ENCODE peak calls at places on chromosomes 12 and 14, in ten cellular contexts. H is fibroblast of mammary gland, E is IMR-90, R is heart right ventricle, P is adrenal gland, C is AG10803, N is GM10248, Q is B cell, B is foreskin keratinocyte, X is PC-9. I is an unnamed sample.

GRCh38 chr12:31238764-31239387 is 87.1 kb downstream of the SINHCAF start:
- DNase-seq in H (peak), E (peak), R (peak), P (peak), C (peak), N (peak), Q (peak), B (peak), X (no peak), I (peak)

GRCh38 chr12:121668750-121669524 is 517 bp downstream of the MORN3 start:
- DNase-seq in H (peak), E (peak), R (no peak), P (peak), C (peak), N (no peak), Q (peak), B (no peak), X (no peak), I (no peak)

GRCh38 chr12:57875753-57876547 is 29.4 kb upstream of the CTDSP2 start:
- DNase-seq in H (no peak), E (no peak), R (no peak), P (no peak), C (no peak), N (no peak), Q (no peak), B (no peak), X (no peak), I (no peak)

GRCh38 chr14:57848786-57849185 is 17.1 kb downstream of the SLC35F4 start:
- DNase-seq in H (peak), E (no peak), R (no peak), P (no peak), C (no peak), N (no peak), Q (no peak), B (no peak), X (no peak), I (no peak)

GRCh38 chr12:132484891-132485441 is 5.0 kb upstream of the FBRSL1 start:
- DNase-seq in H (no peak), E (no peak), R (no peak), P (no peak), C (no peak), N (no peak), Q (no peak), B (no peak), X (no peak), I (no peak)

GRCh38 chr14:21521526-21521925 is 4.6 kb downstream of the SALL2 start:
- DNase-seq in H (peak), E (peak), R (no peak), P (no peak), C (peak), N (no peak), Q (no peak), B (peak), X (no peak), I (no peak)

GRCh38 chr12:117491711-117492110 is 130.3 kb upstream of the NOS1 start:
- DNase-seq in H (no peak), E (no peak), R (no peak), P (no peak), C (no peak), N (no peak), Q (no peak), B (no peak), X (no peak), I (no peak)

GRCh38 chr12:32264995-32265394 is 134.4 kb upstream of the FGD4 start:
- DNase-seq in H (peak), E (peak), R (no peak), P (no peak), C (peak), N (peak), Q (peak), B (no peak), X (no peak), I (peak)

GRCh38 chr12:45419317-45419716 is 203.4 kb downstream of the ANO6 start:
- DNase-seq in H (no peak), E (no peak), R (no peak), P (no peak), C (no peak), N (no peak), Q (no peak), B (no peak), X (no peak), I (peak)

GRCh38 chr12:13044859-13045384 is 741 bp downstream of the FAM234B start:
- DNase-seq in H (peak), E (no peak), R (no peak), P (peak), C (no peak), N (peak), Q (no peak), B (peak), X (no peak), I (no peak)

GRCh38 chr12:10719482-10719881 is 3.6 kb downstream of the YBX3 start:
- DNase-seq in H (peak), E (no peak), R (peak), P (no peak), C (no peak), N (no peak), Q (no peak), B (peak), X (no peak), I (no peak)

GRCh38 chr12:57735952-57736742 is 2.4 kb downstream of the AGAP2 start:
- DNase-seq in H (peak), E (peak), R (peak), P (no peak), C (no peak), N (no peak), Q (no peak), B (no peak), X (no peak), I (no peak)

GRCh38 chr14:53808042-53808441 is 148.6 kb downstream of the BMP4 start:
- DNase-seq in H (no peak), E (no peak), R (no peak), P (no peak), C (no peak), N (no peak), Q (no peak), B (no peak), X (no peak), I (no peak)

GRCh38 chr12:118311666-118312065 is 61.0 kb downstream of the TAOK3 start:
- DNase-seq in H (no peak), E (no peak), R (no peak), P (no peak), C (peak), N (no peak), Q (no peak), B (no peak), X (no peak), I (no peak)

GRCh38 chr14:29240046-29240445 is 473.5 kb downstream of the FOXG1 start:
- DNase-seq in H (peak), E (peak), R (no peak), P (no peak), C (peak), N (no peak), Q (no peak), B (peak), X (no peak), I (no peak)

GRCh38 chr14:31270196-31270772 is 62.7 kb upstream of the HECTD1 start:
- DNase-seq in H (peak), E (no peak), R (no peak), P (peak), C (no peak), N (no peak), Q (no peak), B (no peak), X (no peak), I (no peak)

GRCh38 chr12:108879615-108880254 is at the start of gene DAO:
- DNase-seq in H (no peak), E (no peak), R (no peak), P (no peak), C (no peak), N (no peak), Q (no peak), B (no peak), X (no peak), I (no peak)

GRCh38 chr12:132169376-132169775 is 25.1 kb downstream of the NOC4L start:
- DNase-seq in H (no peak), E (no peak), R (no peak), P (no peak), C (no peak), N (no peak), Q (no peak), B (no peak), X (no peak), I (no peak)

GRCh38 chr14:44612002-44612401 is 104.9 kb upstream of the FSCB start:
- DNase-seq in H (no peak), E (no peak), R (no peak), P (no peak), C (no peak), N (no peak), Q (no peak), B (no peak), X (no peak), I (no peak)

GRCh38 chr14:55057919-55058318 is 6.5 kb downstream of the MAPK1IP1L start:
- DNase-seq in H (peak), E (no peak), R (no peak), P (no peak), C (no peak), N (no peak), Q (no peak), B (no peak), X (no peak), I (no peak)

GRCh38 chr14:101875726-101876268 is 88.6 kb upstream of the DYNC1H1 start:
- DNase-seq in H (peak), E (no peak), R (no peak), P (no peak), C (no peak), N (no peak), Q (peak), B (no peak), X (no peak), I (no peak)

GRCh38 chr14:69260246-69260978 is 454 bp downstream of the GALNT16 start:
- DNase-seq in H (no peak), E (peak), R (no peak), P (no peak), C (no peak), N (peak), Q (peak), B (no peak), X (no peak), I (peak)

GRCh38 chr14:98906123-98906995 is 365.6 kb downstream of the BCL11B start:
- DNase-seq in H (peak), E (no peak), R (no peak), P (no peak), C (peak), N (no peak), Q (no peak), B (peak), X (no peak), I (no peak)

GRCh38 chr12:49974231-49974675 is 1.5 kb downstream of the AQP6 start:
- DNase-seq in H (peak), E (peak), R (peak), P (peak), C (peak), N (no peak), Q (no peak), B (no peak), X (no peak), I (no peak)

GRCh38 chr14:101112351-101113107 is 209.0 kb upstream of the RTL1 start:
- DNase-seq in H (no peak), E (no peak), R (no peak), P (peak), C (no peak), N (no peak), Q (no peak), B (no peak), X (no peak), I (no peak)

GRCh38 chr14:81125536-81125935 is 95.2 kb downstream of the GTF2A1 start:
- DNase-seq in H (no peak), E (no peak), R (no peak), P (no peak), C (no peak), N (no peak), Q (no peak), B (no peak), X (no peak), I (no peak)

GRCh38 chr12:52243264-52243773 is 10.3 kb downstream of the KRT7 start:
- DNase-seq in H (no peak), E (peak), R (no peak), P (no peak), C (no peak), N (no peak), Q (no peak), B (no peak), X (peak), I (peak)

GRCh38 chr12:52242442-52243263 is 9.6 kb downstream of the KRT7 start:
- DNase-seq in H (no peak), E (no peak), R (no peak), P (no peak), C (no peak), N (peak), Q (no peak), B (no peak), X (no peak), I (peak)

GRCh38 chr12:52239767-52240166 is 6.7 kb downstream of the KRT7 start:
- DNase-seq in H (no peak), E (no peak), R (no peak), P (no peak), C (no peak), N (peak), Q (no peak), B (no peak), X (peak), I (no peak)

GRCh38 chr12:52238916-52239649 is 6.0 kb downstream of the KRT7 start:
- DNase-seq in H (no peak), E (no peak), R (no peak), P (no peak), C (no peak), N (no peak), Q (no peak), B (no peak), X (peak), I (no peak)

DNA sequence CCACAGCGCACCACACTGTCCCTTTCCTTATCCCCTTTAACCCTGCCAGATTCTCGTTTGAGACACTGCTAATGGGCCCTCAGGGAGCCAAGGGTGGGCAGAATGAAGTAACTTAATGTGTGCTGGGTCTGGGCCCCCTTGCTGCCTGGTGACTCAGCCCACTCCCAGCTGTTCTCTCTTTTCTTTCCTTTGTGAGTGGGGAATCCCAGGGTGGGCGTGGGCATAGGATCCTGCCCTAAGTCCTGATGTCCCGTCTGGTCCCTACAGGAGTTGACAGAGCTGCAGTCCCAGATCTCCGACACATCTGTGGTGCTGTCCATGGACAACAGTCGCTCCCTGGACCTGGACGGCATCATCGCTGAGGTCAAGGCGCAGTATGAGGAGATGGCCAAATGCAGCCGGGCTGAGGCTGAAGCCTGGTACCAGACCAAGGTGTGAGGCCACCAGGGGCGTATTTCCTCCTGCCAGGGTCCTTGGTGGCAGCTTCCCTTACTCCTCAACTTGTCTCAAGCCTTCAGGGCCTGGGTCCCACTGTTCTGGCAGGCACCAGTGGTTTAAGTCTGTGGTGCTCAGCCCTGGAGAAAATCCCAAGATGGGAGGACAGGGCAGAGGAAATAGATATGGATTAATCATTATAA is 8.3 kb downstream of the KRT7 start:
- DNase-seq in H (no peak), E (peak), R (no peak), P (no peak), C (no peak), N (peak), Q (no peak), B (no peak), X (no peak), I (no peak)
- TF ChIP-seq CTCF in H (no peak), E (no peak), R (no peak), P (no peak), C (no peak), N (no peak), Q (no peak), B (no peak), X (no peak), I (no peak)

DNA sequence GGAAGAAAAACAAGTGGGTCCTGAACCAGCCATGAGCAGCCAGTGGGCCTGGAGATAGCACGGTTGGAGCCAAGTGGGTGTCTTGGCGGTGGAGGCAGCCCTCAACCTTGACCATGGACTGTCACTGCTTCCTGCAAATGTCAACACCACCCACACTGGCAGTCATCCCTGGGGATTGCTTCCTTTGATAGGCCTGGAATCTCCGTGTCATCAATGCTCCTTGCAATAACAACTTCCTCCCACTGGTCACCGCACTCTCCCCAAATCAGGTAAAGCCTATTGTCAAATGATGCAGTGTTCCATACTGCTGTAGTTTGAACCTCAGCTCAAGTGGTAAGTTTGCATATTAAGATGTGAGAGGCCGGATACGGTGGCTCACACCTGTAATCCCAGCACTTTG is 129.1 kb downstream of the NTF3 start:
- DNase-seq in H (no peak), E (no peak), R (no peak), P (no peak), C (no peak), N (no peak), Q (no peak), B (no peak), X (no peak), I (no peak)
- TF ChIP-seq CTCF in H (no peak), E (no peak), R (no peak), P (no peak), C (no peak), N (no peak), Q (no peak), B (no peak), X (no peak), I (no peak)

DNA sequence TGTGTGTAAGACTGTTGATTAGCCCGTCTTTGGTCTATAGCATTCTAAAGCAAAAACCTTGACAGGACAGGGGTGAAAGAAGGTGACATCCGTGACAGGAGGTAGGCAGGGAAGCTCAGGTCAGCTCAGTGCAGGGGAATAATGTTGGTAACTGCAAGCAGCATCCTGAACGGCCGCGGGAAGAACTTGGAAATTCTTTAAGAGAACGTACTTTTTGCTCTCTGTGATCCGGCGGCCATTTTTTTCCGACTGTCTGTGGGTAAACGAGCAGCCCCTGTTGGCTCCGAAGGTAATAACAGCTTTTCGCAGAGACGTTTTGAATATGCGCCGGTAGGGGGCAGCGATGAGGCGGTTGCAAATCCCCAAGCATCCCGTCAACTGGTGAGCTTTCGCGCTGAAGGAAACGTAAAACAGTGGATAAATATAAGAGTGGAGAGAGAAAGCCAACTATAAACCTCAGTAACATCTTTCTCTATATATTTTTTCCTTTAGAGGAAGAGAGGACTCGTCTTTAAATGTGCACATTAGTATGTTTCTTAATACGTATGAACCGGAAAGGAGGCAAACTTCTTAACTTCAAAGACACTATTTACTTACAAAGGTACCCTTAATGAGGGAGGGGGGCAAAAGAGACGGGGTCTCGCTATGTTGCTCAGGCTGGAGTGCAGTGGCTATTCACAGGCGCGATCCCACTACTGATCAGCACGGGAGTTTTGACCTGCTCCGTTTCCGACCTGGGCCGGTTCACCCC is 9.5 kb upstream of the NEMF start:
- DNase-seq in H (peak), E (peak), R (peak), P (peak), C (peak), N (peak), Q (peak), B (peak), X (peak), I (peak)
- TF ChIP-seq CTCF in H (peak), E (peak), R (peak), P (peak), C (peak), N (peak), Q (peak), B (peak), X (peak), I (peak)

GRCh38 chr14:63671987-63672386 is 30.3 kb upstream of the WDR89 start:
- DNase-seq in H (no peak), E (no peak), R (no peak), P (no peak), C (no peak), N (no peak), Q (no peak), B (no peak), X (no peak), I (no peak)
- TF ChIP-seq CTCF in H (no peak), E (no peak), R (no peak), P (no peak), C (no peak), N (no peak), Q (no peak), B (no peak), X (no peak), I (no peak)

GRCh38 chr14:23248601-23249000 is 10.9 kb downstream of the RNF212B start:
- DNase-seq in H (no peak), E (no peak), R (no peak), P (no peak), C (peak), N (no peak), Q (no peak), B (no peak), X (no peak), I (no peak)
- TF ChIP-seq CTCF in H (no peak), E (no peak), R (no peak), P (no peak), C (no peak), N (no peak), Q (no peak), B (no peak), X (no peak), I (no peak)

DNA sequence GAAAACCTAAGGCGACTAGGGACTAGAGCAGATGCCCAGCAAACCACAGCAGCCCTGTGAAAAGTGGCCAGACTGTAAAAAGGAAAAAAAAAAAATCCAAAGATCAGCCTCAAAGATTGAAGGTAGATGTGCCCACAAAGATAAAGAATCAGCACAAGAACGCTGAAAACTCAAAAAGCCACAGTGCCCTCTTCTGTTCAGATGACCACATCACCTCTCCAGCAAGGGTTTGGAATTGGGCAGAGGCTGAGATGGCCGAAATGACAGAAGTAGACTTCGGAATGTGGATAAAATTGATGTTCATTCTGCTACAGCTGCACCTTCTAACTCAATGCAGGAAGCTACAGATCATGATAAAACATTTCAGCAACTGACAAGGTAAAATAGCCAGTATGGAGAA is 154.4 kb downstream of the GPHN start:
- DNase-seq in H (peak), E (no peak), R (no peak), P (no peak), C (no peak), N (no peak), Q (no peak), B (no peak), X (no peak), I (no peak)
- TF ChIP-seq CTCF in H (peak), E (peak), R (peak), P (peak), C (peak), N (no peak), Q (no peak), B (peak), X (peak), I (no peak)

I was measured in GM20000.